ENCODE peak calls at places on chromosome 22, in eight cellular contexts. L is DMS 273 treated with DMSO at 0.1 percent for 48 hours, E is HT-29, F is IMR-90, C is cardiac fibroblast, M is GM13977, X is HAP-1, A is nucleus accumbens. N is an unnamed sample.

GRCh38 chr22:37848587-37849088 is 581 bp upstream of the EIF3L start:
- DNase-seq in L (no peak), E (no peak), F (peak), C (peak), M (no peak), X (peak), A (no peak), N (no peak)

GRCh38 chr22:40414306-40414705 is 43.9 kb downstream of the SGSM3 start:
- DNase-seq in L (no peak), E (no peak), F (peak), C (peak), M (no peak), X (no peak), A (no peak), N (no peak)

GRCh38 chr22:26330971-26331625 is 98.0 kb upstream of the ASPHD2 start:
- DNase-seq in L (no peak), E (peak), F (peak), C (peak), M (peak), X (peak), A (peak), N (peak)

GRCh38 chr22:35915477-35916013 is 113.1 kb downstream of the RBFOX2 start:
- DNase-seq in L (peak), E (peak), F (peak), C (peak), M (no peak), X (peak), A (no peak), N (no peak)

GRCh38 chr22:18021431-18021830 is 2.9 kb downstream of the MICAL3 start:
- DNase-seq in L (no peak), E (no peak), F (no peak), C (no peak), M (no peak), X (no peak), A (no peak), N (no peak)

GRCh38 chr22:31229402-31230140 is 17.5 kb downstream of the LIMK2 start:
- DNase-seq in L (peak), E (no peak), F (peak), C (peak), M (no peak), X (no peak), A (no peak), N (no peak)

GRCh38 chr22:24423519-24424000 is 3.8 kb upstream of the ADORA2A start:
- DNase-seq in L (no peak), E (no peak), F (no peak), C (peak), M (peak), X (peak), A (no peak), N (peak)

GRCh38 chr22:33853200-33854097 is 66.8 kb downstream of the LARGE1 start:
- DNase-seq in L (no peak), E (peak), F (peak), C (peak), M (peak), X (peak), A (peak), N (no peak)

GRCh38 chr22:30809086-30809485 is 114.4 kb downstream of the OSBP2 start:
- DNase-seq in L (no peak), E (no peak), F (peak), C (peak), M (no peak), X (no peak), A (no peak), N (no peak)

GRCh38 chr22:37232140-37232998 is 11.7 kb downstream of the RAC2 start:
- DNase-seq in L (no peak), E (no peak), F (no peak), C (no peak), M (no peak), X (no peak), A (no peak), N (no peak)

GRCh38 chr22:30445438-30445936 is 19.9 kb downstream of the MTFP1 start:
- DNase-seq in L (no peak), E (no peak), F (peak), C (peak), M (no peak), X (no peak), A (no peak), N (no peak)

GRCh38 chr22:27223317-27224177 is 566.2 kb downstream of the MIAT start:
- DNase-seq in L (no peak), E (no peak), F (peak), C (peak), M (no peak), X (no peak), A (no peak), N (no peak)